ENCODE peak calls at places on chromosome 21, in four cellular contexts. One of them, this sample, is unnamed.

GRCh38 chr21:16455526-16455925 is 725.7 kb downstream of the USP25 start:
- DNase-seq in heart left ventricle: no peak
- DNase-seq in A549: no peak
- DNase-seq in CD8-positive, alpha-beta T cell: no peak
- DNase-seq in this sample: no peak

GRCh38 chr21:28111151-28111619 is 881.5 kb downstream of the LTN1 start:
- DNase-seq in heart left ventricle: peak; percentile 80
- DNase-seq in A549: no peak
- DNase-seq in CD8-positive, alpha-beta T cell: no peak
- DNase-seq in this sample: no peak

GRCh38 chr21:28767523-28767922 is 225.2 kb downstream of the LTN1 start:
- DNase-seq in heart left ventricle: no peak
- DNase-seq in A549: no peak
- DNase-seq in CD8-positive, alpha-beta T cell: no peak
- DNase-seq in this sample: no peak

GRCh38 chr21:41168391-41169257 is 664 bp downstream of the BACE2 start:
- DNase-seq in heart left ventricle: peak; percentile 70
- DNase-seq in A549: peak; percentile 29
- DNase-seq in CD8-positive, alpha-beta T cell: no peak
- DNase-seq in this sample: peak; percentile 20

GRCh38 chr21:31132574-31133242 is 94.4 kb upstream of the KRTAP19-8 start:
- DNase-seq in heart left ventricle: no peak
- DNase-seq in A549: no peak
- DNase-seq in CD8-positive, alpha-beta T cell: peak; percentile 79
- DNase-seq in this sample: no peak

GRCh38 chr21:30769724-30770431 is 14.7 kb upstream of the KRTAP21-1 start:
- DNase-seq in heart left ventricle: no peak
- DNase-seq in A549: no peak
- DNase-seq in CD8-positive, alpha-beta T cell: no peak
- DNase-seq in this sample: no peak

GRCh38 chr21:29017639-29018237 is 1.4 kb downstream of the RWDD2B start:
- DNase-seq in heart left ventricle: no peak
- DNase-seq in A549: no peak
- DNase-seq in CD8-positive, alpha-beta T cell: no peak
- DNase-seq in this sample: no peak

GRCh38 chr21:46500224-46500861 is 41.7 kb downstream of the DIP2A start:
- DNase-seq in heart left ventricle: no peak
- DNase-seq in A549: peak; percentile 24
- DNase-seq in CD8-positive, alpha-beta T cell: no peak
- DNase-seq in this sample: no peak

GRCh38 chr21:42541618-42542017 is 28.0 kb downstream of the SLC37A1 start:
- DNase-seq in heart left ventricle: no peak
- DNase-seq in A549: no peak
- DNase-seq in CD8-positive, alpha-beta T cell: no peak
- DNase-seq in this sample: no peak

GRCh38 chr21:14864211-14865021 is 200.4 kb downstream of the NRIP1 start:
- DNase-seq in heart left ventricle: peak; percentile 77
- DNase-seq in A549: peak; percentile 78
- DNase-seq in CD8-positive, alpha-beta T cell: no peak
- DNase-seq in this sample: no peak

GRCh38 chr21:14543983-14544382 is 2.1 kb downstream of the SAMSN1 start:
- DNase-seq in heart left ventricle: no peak
- DNase-seq in A549: no peak
- DNase-seq in CD8-positive, alpha-beta T cell: no peak
- DNase-seq in this sample: no peak

GRCh38 chr21:25515484-25516405 is 91.5 kb downstream of the MRPL39 start:
- DNase-seq in heart left ventricle: no peak
- DNase-seq in A549: no peak
- DNase-seq in CD8-positive, alpha-beta T cell: no peak
- DNase-seq in this sample: no peak

GRCh38 chr21:26834181-26834945 is 10.8 kb downstream of the ADAMTS1 start:
- DNase-seq in heart left ventricle: no peak
- DNase-seq in A549: no peak
- DNase-seq in CD8-positive, alpha-beta T cell: no peak
- DNase-seq in this sample: no peak

GRCh38 chr21:35476616-35477395 is 427.7 kb upstream of the RUNX1 start:
- DNase-seq in heart left ventricle: no peak
- DNase-seq in A549: no peak
- DNase-seq in CD8-positive, alpha-beta T cell: no peak
- DNase-seq in this sample: no peak

GRCh38 chr21:34670220-34670961 is 1.6 kb downstream of the CLIC6 start:
- DNase-seq in heart left ventricle: no peak
- DNase-seq in A549: no peak
- DNase-seq in CD8-positive, alpha-beta T cell: no peak
- DNase-seq in this sample: no peak

GRCh38 chr21:42058631-42059111 is 12.4 kb upstream of the UMODL1 start:
- DNase-seq in heart left ventricle: no peak
- DNase-seq in A549: no peak
- DNase-seq in CD8-positive, alpha-beta T cell: no peak
- DNase-seq in this sample: no peak

GRCh38 chr21:15058718-15059316 is 6.0 kb downstream of the NRIP1 start:
- DNase-seq in heart left ventricle: no peak
- DNase-seq in A549: peak; percentile 59
- DNase-seq in CD8-positive, alpha-beta T cell: no peak
- DNase-seq in this sample: no peak

GRCh38 chr21:33890187-33890586 is 25.4 kb downstream of the ATP5PO start:
- DNase-seq in heart left ventricle: no peak
- DNase-seq in A549: no peak
- DNase-seq in CD8-positive, alpha-beta T cell: no peak
- DNase-seq in this sample: no peak

GRCh38 chr21:31576428-31576827 is 83.1 kb upstream of the SOD1 start:
- DNase-seq in heart left ventricle: no peak
- DNase-seq in A549: no peak
- DNase-seq in CD8-positive, alpha-beta T cell: no peak
- DNase-seq in this sample: no peak

GRCh38 chr21:39715804-39716397 is 29.1 kb upstream of the IGSF5 start:
- DNase-seq in heart left ventricle: peak; percentile 55
- DNase-seq in A549: peak; percentile 36
- DNase-seq in CD8-positive, alpha-beta T cell: peak; percentile 49
- DNase-seq in this sample: no peak

GRCh38 chr21:34671891-34672290 is 3.1 kb downstream of the CLIC6 start:
- DNase-seq in heart left ventricle: no peak
- DNase-seq in A549: no peak
- DNase-seq in CD8-positive, alpha-beta T cell: no peak
- DNase-seq in this sample: no peak

GRCh38 chr21:42763578-42764442 is 110.4 kb downstream of the PDE9A start:
- DNase-seq in heart left ventricle: peak; percentile 35
- DNase-seq in A549: no peak
- DNase-seq in CD8-positive, alpha-beta T cell: no peak
- DNase-seq in this sample: no peak

GRCh38 chr21:33289199-33289819 is 23.1 kb downstream of the IL10RB start:
- DNase-seq in heart left ventricle: no peak
- DNase-seq in A549: no peak
- DNase-seq in CD8-positive, alpha-beta T cell: no peak
- DNase-seq in this sample: no peak

GRCh38 chr21:34885125-34885524 is 164.0 kb downstream of the RUNX1 start:
- DNase-seq in heart left ventricle: no peak
- DNase-seq in A549: no peak
- DNase-seq in CD8-positive, alpha-beta T cell: no peak
- DNase-seq in this sample: no peak

GRCh38 chr21:38311765-38312164 is 55.0 kb downstream of the KCNJ15 start:
- DNase-seq in heart left ventricle: no peak
- DNase-seq in A549: no peak
- DNase-seq in CD8-positive, alpha-beta T cell: no peak
- DNase-seq in this sample: no peak

GRCh38 chr21:21210552-21210951 is 212.3 kb downstream of the NCAM2 start:
- DNase-seq in heart left ventricle: no peak
- DNase-seq in A549: no peak
- DNase-seq in CD8-positive, alpha-beta T cell: no peak
- DNase-seq in this sample: no peak

DNA sequence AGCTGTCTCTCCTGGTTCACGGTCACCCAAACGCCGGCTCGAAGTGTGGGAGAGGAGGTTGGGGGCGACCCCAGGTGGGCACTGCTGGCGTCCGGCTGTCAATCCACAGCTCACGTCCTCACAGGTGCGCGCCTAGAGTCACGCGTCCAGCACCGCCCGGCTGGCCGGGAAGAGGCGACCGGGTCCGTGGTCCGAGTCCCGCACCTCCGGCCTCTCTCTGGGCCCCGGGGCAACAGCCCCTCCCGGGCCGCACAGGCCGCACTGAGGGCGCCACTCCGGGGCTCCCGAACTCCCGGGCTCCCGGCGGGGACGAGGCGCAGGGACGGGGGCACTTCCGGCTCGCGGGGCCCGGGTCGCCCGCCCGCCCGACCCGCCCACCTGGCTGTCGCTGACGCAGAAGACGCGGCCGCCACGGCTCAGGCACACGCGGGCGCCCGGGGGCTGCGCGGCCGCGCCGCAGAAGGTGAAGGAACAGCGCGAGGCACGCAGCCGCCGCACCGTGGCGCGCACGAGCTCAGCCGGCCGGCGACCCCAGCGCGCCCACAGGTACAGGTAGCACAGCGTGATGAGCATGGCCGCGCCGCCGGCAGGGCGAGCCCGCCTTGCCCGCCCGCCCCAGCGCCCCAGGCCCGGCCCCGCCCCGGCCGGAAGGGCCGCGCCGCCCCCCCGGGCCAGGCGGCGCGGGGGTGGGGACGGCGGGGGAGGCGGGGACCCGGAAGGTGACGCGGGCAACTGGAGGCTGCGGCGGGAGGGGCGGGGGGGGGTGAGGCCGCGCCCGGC is at the start of gene HLCS:
- DNase-seq in heart left ventricle: peak; percentile 70
- DNase-seq in A549: peak; percentile 61
- DNase-seq in CD8-positive, alpha-beta T cell: peak; percentile 85
- DNase-seq in this sample: peak; percentile 77
- TF ChIP-seq CTCF in heart left ventricle: no peak
- TF ChIP-seq CTCF in A549: peak; percentile 12
- TF ChIP-seq CTCF in CD8-positive, alpha-beta T cell: peak; percentile 36
- TF ChIP-seq CTCF in this sample: no peak

GRCh38 chr21:36851121-36851520 is 115.3 kb downstream of the HLCS start:
- DNase-seq in heart left ventricle: no peak
- DNase-seq in A549: no peak
- DNase-seq in CD8-positive, alpha-beta T cell: no peak
- DNase-seq in this sample: no peak

GRCh38 chr21:36852293-36852692 is 114.2 kb downstream of the HLCS start:
- DNase-seq in heart left ventricle: no peak
- DNase-seq in A549: no peak
- DNase-seq in CD8-positive, alpha-beta T cell: no peak
- DNase-seq in this sample: no peak

GRCh38 chr21:36856643-36857042 is 109.8 kb downstream of the HLCS start:
- DNase-seq in heart left ventricle: no peak
- DNase-seq in A549: no peak
- DNase-seq in CD8-positive, alpha-beta T cell: no peak
- DNase-seq in this sample: no peak

GRCh38 chr21:36852864-36853263 is 113.6 kb downstream of the HLCS start:
- DNase-seq in heart left ventricle: no peak
- DNase-seq in A549: no peak
- DNase-seq in CD8-positive, alpha-beta T cell: no peak
- DNase-seq in this sample: no peak

GRCh38 chr21:36854391-36854790 is 112.1 kb downstream of the HLCS start:
- DNase-seq in heart left ventricle: peak; percentile 41
- DNase-seq in A549: peak; percentile 75
- DNase-seq in CD8-positive, alpha-beta T cell: no peak
- DNase-seq in this sample: no peak
- TF ChIP-seq CTCF in heart left ventricle: peak; percentile 61
- TF ChIP-seq CTCF in A549: peak; percentile 58
- TF ChIP-seq CTCF in CD8-positive, alpha-beta T cell: peak; percentile 46
- TF ChIP-seq CTCF in this sample: no peak

DNA sequence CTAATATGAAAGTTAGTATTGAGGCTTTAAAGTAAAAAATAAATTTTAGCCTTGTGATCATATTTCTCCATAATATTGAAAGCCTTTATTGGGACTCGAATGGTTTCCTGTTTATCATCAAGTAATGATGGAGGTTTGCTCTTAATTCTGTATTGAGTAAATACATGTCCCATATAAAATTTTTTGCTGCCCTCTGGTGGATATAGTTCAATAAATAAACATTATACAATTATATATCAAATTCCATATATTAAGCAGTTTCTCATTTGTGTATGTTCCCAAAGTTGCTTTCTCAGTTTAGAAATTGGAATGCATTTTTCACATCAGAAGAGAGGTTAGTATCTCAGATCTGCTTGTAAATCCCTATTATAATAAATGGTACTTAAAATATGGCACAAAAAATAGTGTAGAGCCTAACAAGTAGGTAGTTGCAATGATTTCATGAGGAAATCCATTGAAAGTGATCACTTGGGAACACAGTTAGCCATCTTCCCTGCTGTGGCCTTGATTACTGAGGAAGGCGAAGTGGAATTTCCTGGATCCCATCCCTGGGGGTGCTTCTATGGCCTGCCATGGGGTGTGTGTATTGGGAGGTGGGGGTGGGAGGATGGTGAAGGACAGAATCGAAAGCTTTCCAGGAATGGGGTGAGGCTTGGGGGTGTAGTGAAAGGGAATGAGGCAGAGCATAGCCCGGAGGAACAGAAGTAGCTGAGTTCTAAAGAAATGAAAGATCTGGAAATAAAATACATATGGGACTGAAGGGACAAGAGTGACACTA is 84.1 kb upstream of the C21orf91 start:
- DNase-seq in heart left ventricle: no peak
- DNase-seq in A549: no peak
- DNase-seq in CD8-positive, alpha-beta T cell: no peak
- DNase-seq in this sample: no peak
- TF ChIP-seq CTCF in heart left ventricle: no peak
- TF ChIP-seq CTCF in A549: no peak
- TF ChIP-seq CTCF in CD8-positive, alpha-beta T cell: peak; percentile 60
- TF ChIP-seq CTCF in this sample: no peak

GRCh38 chr21:45473496-45474322 is 68.5 kb downstream of the SLC19A1 start:
- DNase-seq in heart left ventricle: no peak
- DNase-seq in A549: no peak
- DNase-seq in CD8-positive, alpha-beta T cell: no peak
- DNase-seq in this sample: no peak
- TF ChIP-seq CTCF in heart left ventricle: no peak
- TF ChIP-seq CTCF in A549: no peak
- TF ChIP-seq CTCF in CD8-positive, alpha-beta T cell: no peak
- TF ChIP-seq CTCF in this sample: no peak

GRCh38 chr21:23398726-23399125 is 2208.6 kb downstream of the MRPL39 start:
- DNase-seq in heart left ventricle: no peak
- DNase-seq in A549: no peak
- DNase-seq in CD8-positive, alpha-beta T cell: no peak
- DNase-seq in this sample: no peak
- TF ChIP-seq CTCF in heart left ventricle: no peak
- TF ChIP-seq CTCF in A549: no peak
- TF ChIP-seq CTCF in CD8-positive, alpha-beta T cell: no peak
- TF ChIP-seq CTCF in this sample: no peak

DNA sequence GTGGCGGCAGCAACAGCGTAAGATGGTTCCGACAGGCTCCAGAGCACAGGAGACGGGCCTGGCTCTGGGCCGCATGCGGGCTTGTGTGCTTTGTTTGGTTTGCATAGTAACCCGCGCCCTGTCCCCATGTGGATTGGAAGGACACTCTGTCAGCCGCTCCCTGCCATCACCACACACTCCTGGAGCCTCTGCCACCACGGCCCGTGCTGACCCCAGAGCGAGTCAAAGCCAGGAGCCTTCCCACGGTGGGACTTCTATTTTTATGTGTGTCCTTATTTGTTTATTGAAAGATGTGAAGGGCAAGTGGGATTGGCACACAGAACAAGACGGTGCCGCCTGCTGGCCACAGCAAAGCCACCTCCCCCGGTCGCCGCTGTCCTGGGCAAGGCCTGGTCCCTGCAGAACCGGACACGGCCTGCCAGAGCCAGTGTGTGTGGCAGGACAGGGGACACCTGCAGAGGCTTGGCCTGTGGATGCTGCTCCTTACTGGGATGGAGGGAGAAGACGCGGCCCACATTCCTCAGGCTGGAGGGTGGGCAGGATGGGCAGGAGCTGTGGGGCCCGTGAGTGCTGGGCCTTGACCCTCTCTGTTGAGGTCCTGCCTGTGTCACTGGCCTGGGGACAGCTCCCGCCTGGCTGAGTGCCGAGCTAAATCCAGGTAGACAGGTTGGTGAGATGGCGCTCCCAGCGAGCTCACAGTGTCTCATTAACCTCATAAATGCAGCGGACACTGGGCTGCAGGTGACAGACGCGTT is 64.4 kb downstream of the AGPAT3 start:
- DNase-seq in heart left ventricle: peak; percentile 93
- DNase-seq in A549: no peak
- DNase-seq in CD8-positive, alpha-beta T cell: no peak
- DNase-seq in this sample: no peak
- TF ChIP-seq CTCF in heart left ventricle: no peak
- TF ChIP-seq CTCF in A549: no peak
- TF ChIP-seq CTCF in CD8-positive, alpha-beta T cell: no peak
- TF ChIP-seq CTCF in this sample: no peak